ENCODE peak calls at places on chromosomes 2 and 18, in six cellular contexts. R is IMR-90, F is HCT116, U is K562, Q is HepG2, P is H1. Y is an unnamed sample.

GRCh38 chr2:136281281-136282117 is 163.6 kb upstream of the CXCR4 start:
- DNase-seq in P (no peak), Q (no peak), F (no peak), U (no peak), R (no peak), Y (no peak)

GRCh38 chr2:129879614-129880180 is 99.8 kb upstream of the RAB6C start:
- DNase-seq in U (no peak), Q (no peak), P (peak), R (no peak), F (no peak), Y (no peak)

GRCh38 chr2:40281021-40281940 is 170.6 kb downstream of the SLC8A1 start:
- DNase-seq in P (no peak), F (no peak), U (no peak), Q (no peak), R (peak), Y (no peak)

GRCh38 chr2:196987654-196988364 is 61.3 kb upstream of the PGAP1 start:
- DNase-seq in F (peak), R (peak), Q (peak), U (peak), P (no peak), Y (peak)

GRCh38 chr2:144322379-144322778 is 197.5 kb downstream of the ZEB2 start:
- DNase-seq in U (no peak), P (no peak), R (no peak), Q (no peak), F (no peak), Y (no peak)

GRCh38 chr2:82795446-82795845 is 1663.6 kb downstream of the SUCLG1 start:
- DNase-seq in U (no peak), R (peak), F (peak), P (no peak), Q (no peak), Y (no peak)

GRCh38 chr18:21722687-21723086 is 17.9 kb upstream of the MIB1 start:
- DNase-seq in F (no peak), U (no peak), P (no peak), Q (no peak), R (no peak), Y (no peak)

GRCh38 chr2:7379799-7380198 is 462.6 kb downstream of the RNF144A start:
- DNase-seq in R (no peak), U (no peak), Q (peak), P (no peak), F (no peak), Y (peak)

GRCh38 chr2:103161456-103162289 is 399.8 kb downstream of the TMEM182 start:
- DNase-seq in P (no peak), Q (peak), F (peak), R (peak), U (peak), Y (peak)

GRCh38 chr2:240395896-240396622 is 39.4 kb upstream of the GPC1 start:
- DNase-seq in F (no peak), R (no peak), P (no peak), U (no peak), Q (no peak), Y (no peak)

DNA sequence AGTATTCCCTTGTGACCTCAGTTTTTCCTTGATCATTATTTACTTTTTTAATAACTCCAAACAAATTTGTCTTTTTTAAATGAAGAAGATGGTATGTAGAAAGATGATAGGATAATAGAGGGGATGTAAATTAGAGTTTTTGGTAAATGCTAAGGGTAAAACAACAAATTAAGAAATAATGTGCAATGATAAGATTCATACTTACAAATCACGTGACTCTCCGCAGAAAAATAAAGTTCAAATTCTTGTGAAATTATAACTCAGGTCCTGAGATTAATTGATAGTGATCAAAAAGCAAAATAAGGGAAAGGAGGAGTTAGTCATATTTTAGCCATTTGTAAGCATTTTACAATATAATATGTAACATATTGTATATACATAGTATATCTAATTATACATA is 304.1 kb upstream of the KCNH7 start:
- DNase-seq in Q (no peak), P (no peak), U (no peak), F (no peak), R (no peak), Y (no peak)
- TF ChIP-seq CEBPB in Q (no peak), P (no peak), U (no peak), F (no peak), R (no peak), Y (no peak)

GRCh38 chr2:949384-949893 is 1.2 kb upstream of the SNTG2 start:
- DNase-seq in F (no peak), U (no peak), R (no peak), P (no peak), Q (no peak), Y (no peak)

GRCh38 chr2:949894-950626 is 589 bp upstream of the SNTG2 start:
- DNase-seq in P (peak), U (no peak), F (no peak), Q (no peak), R (no peak), Y (no peak)

GRCh38 chr2:951224-952006 is 766 bp downstream of the SNTG2 start:
- DNase-seq in F (no peak), R (no peak), P (no peak), Q (no peak), U (no peak), Y (no peak)

GRCh38 chr2:953408-953807 is 2.8 kb downstream of the SNTG2 start:
- DNase-seq in Q (no peak), R (no peak), U (no peak), P (no peak), F (no peak), Y (no peak)

DNA sequence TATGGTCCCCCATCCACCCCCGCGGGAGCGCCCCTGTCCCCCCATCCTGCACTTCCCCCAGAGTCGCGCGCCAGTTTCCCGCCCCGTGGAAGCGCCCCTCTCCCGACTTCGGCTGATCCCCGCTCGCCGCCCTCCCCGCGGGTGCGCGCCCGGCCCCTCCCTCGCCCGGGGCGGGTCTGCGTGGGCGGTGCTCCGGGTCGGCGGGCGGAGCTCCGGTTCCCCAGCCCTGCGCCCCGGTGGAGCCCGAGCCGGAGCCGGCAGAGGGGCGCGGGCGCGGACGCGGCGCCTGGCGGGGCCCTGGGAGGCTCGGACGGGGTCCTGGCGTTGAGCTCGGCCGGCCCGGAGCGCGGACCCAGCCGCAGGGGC is at the start of gene SNTG2:
- DNase-seq in U (peak), F (no peak), Q (no peak), P (peak), R (no peak), Y (no peak)
- TF ChIP-seq CEBPB in U (no peak), F (no peak), Q (no peak), P (no peak), R (no peak), Y (no peak)

DNA sequence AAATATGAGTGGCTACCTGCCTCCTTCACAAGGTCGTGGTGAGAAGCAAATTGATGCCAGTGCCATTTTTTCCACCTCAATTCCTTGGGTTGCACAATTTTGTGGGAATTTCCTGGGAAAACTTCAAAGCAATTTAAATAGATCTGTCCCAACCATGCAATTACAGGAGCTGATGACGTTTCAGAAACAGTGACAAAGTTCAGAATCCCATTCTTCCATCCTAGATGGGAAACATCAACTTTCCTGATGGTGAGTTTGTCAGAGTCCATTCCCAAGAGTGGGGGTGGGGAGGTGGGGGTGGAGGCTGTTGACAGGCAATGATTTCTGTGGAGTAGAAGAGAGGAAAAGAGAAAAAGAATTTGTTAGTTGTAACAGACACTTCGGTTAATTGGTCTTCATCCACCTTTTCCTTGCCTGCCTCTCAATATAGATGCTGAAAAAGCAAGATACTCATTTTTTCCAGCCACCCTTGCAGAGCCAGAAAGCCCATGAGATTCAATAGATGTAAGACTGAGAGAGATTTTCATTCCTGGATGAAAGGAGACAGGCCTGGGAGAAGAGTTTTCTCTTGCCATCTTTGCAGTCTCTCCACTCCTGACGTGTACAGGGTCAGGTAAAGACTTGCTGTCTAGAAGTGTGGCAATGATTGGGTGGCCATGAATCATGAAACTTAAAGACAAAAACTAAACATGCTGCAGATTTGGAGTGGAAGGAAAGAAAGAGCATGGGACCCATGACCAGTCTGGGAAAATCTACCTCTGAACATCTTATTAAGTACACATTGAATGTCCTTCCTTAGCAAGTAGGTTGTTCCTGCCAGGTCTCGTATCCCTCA is 47.3 kb downstream of the SOCS6 start:
- DNase-seq in Q (peak), F (no peak), U (no peak), P (no peak), R (no peak), Y (peak)
- TF ChIP-seq CEBPB in Q (peak), F (peak), U (no peak), P (no peak), R (peak), Y (peak)

GRCh38 chr18:37403788-37404187 is 161.8 kb downstream of the CELF4 start:
- DNase-seq in U (no peak), P (no peak), Q (no peak), R (no peak), F (no peak), Y (no peak)

GRCh38 chr18:37405229-37405628 is 160.4 kb downstream of the CELF4 start:
- DNase-seq in Q (no peak), F (no peak), R (no peak), U (no peak), P (no peak), Y (no peak)

GRCh38 chr18:37402735-37403099 is 162.9 kb downstream of the CELF4 start:
- DNase-seq in Q (no peak), F (no peak), P (no peak), U (no peak), R (no peak), Y (no peak)

GRCh38 chr18:37400832-37401231 is 164.8 kb downstream of the CELF4 start:
- DNase-seq in P (no peak), U (no peak), R (no peak), Q (no peak), F (no peak), Y (no peak)

GRCh38 chr18:37403100-37403781 is 162.4 kb downstream of the CELF4 start:
- DNase-seq in P (no peak), F (no peak), Q (no peak), U (no peak), R (peak), Y (no peak)
- TF ChIP-seq CEBPB in P (no peak), F (no peak), Q (no peak), U (no peak), R (no peak), Y (no peak)

GRCh38 chr2:124898827-124899226 is 873.7 kb downstream of the CNTNAP5 start:
- DNase-seq in F (no peak), P (no peak), U (no peak), Q (no peak), R (no peak), Y (no peak)
- TF ChIP-seq CEBPB in F (no peak), P (no peak), U (no peak), Q (no peak), R (no peak), Y (no peak)

Y was measured in A549.